ENCODE peak calls at places on chromosomes 12 and 14, in nine cellular contexts. One of them, this sample, is unnamed.
A peak's percentile ranks its signal among the peaks of the same experiment; 100 is the strongest.

GRCh38 chr12:107373238-107373809 is 280.0 kb upstream of the CRY1 start:
- DNase-seq in GM12891: no peak
- DNase-seq in NCI-H1694 treated with DMSO at 0.1 percent for 48 hours: no peak
- DNase-seq in activated CD4-positive, alpha-beta T cell treated with anti-CD3 and anti-CD28 coated beads, Interleukin-2, amount 50 U/mL, for 48 hours: no peak
- DNase-seq in cardiac muscle cell: no peak
- DNase-seq in ELF-1: no peak
- DNase-seq in stimulated activated CD4-positive, alpha-beta T cell treated with anti-CD3 and anti-CD28 coated beads, Interleukin-1b, Interleukin-23, amount 100 ng/mL, for 1 hour: no peak
- DNase-seq in NCI-H146: no peak
- DNase-seq in IMR-90: no peak
- DNase-seq in this sample: no peak

GRCh38 chr12:27545666-27546065 is 21.7 kb downstream of the PPFIBP1 start:
- DNase-seq in GM12891: no peak
- DNase-seq in NCI-H1694 treated with DMSO at 0.1 percent for 48 hours: no peak
- DNase-seq in activated CD4-positive, alpha-beta T cell treated with anti-CD3 and anti-CD28 coated beads, Interleukin-2, amount 50 U/mL, for 48 hours: no peak
- DNase-seq in cardiac muscle cell: no peak
- DNase-seq in ELF-1: no peak
- DNase-seq in stimulated activated CD4-positive, alpha-beta T cell treated with anti-CD3 and anti-CD28 coated beads, Interleukin-1b, Interleukin-23, amount 100 ng/mL, for 1 hour: no peak
- DNase-seq in NCI-H146: no peak
- DNase-seq in IMR-90: no peak
- DNase-seq in this sample: no peak

GRCh38 chr12:45509187-45509586 is 220.3 kb upstream of the ARID2 start:
- DNase-seq in GM12891: no peak
- DNase-seq in NCI-H1694 treated with DMSO at 0.1 percent for 48 hours: no peak
- DNase-seq in activated CD4-positive, alpha-beta T cell treated with anti-CD3 and anti-CD28 coated beads, Interleukin-2, amount 50 U/mL, for 48 hours: no peak
- DNase-seq in cardiac muscle cell: no peak
- DNase-seq in ELF-1: no peak
- DNase-seq in stimulated activated CD4-positive, alpha-beta T cell treated with anti-CD3 and anti-CD28 coated beads, Interleukin-1b, Interleukin-23, amount 100 ng/mL, for 1 hour: no peak
- DNase-seq in NCI-H146: no peak
- DNase-seq in IMR-90: no peak
- DNase-seq in this sample: no peak

GRCh38 chr12:54341343-54341742 is 16.4 kb downstream of the COPZ1 start:
- DNase-seq in GM12891: no peak
- DNase-seq in NCI-H1694 treated with DMSO at 0.1 percent for 48 hours: peak; percentile 9
- DNase-seq in activated CD4-positive, alpha-beta T cell treated with anti-CD3 and anti-CD28 coated beads, Interleukin-2, amount 50 U/mL, for 48 hours: no peak
- DNase-seq in cardiac muscle cell: no peak
- DNase-seq in ELF-1: no peak
- DNase-seq in stimulated activated CD4-positive, alpha-beta T cell treated with anti-CD3 and anti-CD28 coated beads, Interleukin-1b, Interleukin-23, amount 100 ng/mL, for 1 hour: no peak
- DNase-seq in NCI-H146: no peak
- DNase-seq in IMR-90: no peak
- DNase-seq in this sample: no peak

GRCh38 chr14:92647499-92648279 is 100.7 kb downstream of the LGMN start:
- DNase-seq in GM12891: no peak
- DNase-seq in NCI-H1694 treated with DMSO at 0.1 percent for 48 hours: no peak
- DNase-seq in activated CD4-positive, alpha-beta T cell treated with anti-CD3 and anti-CD28 coated beads, Interleukin-2, amount 50 U/mL, for 48 hours: no peak
- DNase-seq in cardiac muscle cell: peak; percentile 47
- DNase-seq in ELF-1: no peak
- DNase-seq in stimulated activated CD4-positive, alpha-beta T cell treated with anti-CD3 and anti-CD28 coated beads, Interleukin-1b, Interleukin-23, amount 100 ng/mL, for 1 hour: no peak
- DNase-seq in NCI-H146: no peak
- DNase-seq in IMR-90: peak; percentile 59
- DNase-seq in this sample: no peak

GRCh38 chr14:75340921-75341320 is 62.3 kb downstream of the FOS start:
- DNase-seq in GM12891: no peak
- DNase-seq in NCI-H1694 treated with DMSO at 0.1 percent for 48 hours: no peak
- DNase-seq in activated CD4-positive, alpha-beta T cell treated with anti-CD3 and anti-CD28 coated beads, Interleukin-2, amount 50 U/mL, for 48 hours: no peak
- DNase-seq in cardiac muscle cell: peak; percentile 80
- DNase-seq in ELF-1: no peak
- DNase-seq in stimulated activated CD4-positive, alpha-beta T cell treated with anti-CD3 and anti-CD28 coated beads, Interleukin-1b, Interleukin-23, amount 100 ng/mL, for 1 hour: no peak
- DNase-seq in NCI-H146: no peak
- DNase-seq in IMR-90: no peak
- DNase-seq in this sample: no peak

GRCh38 chr14:56136571-56137498 is 18.6 kb downstream of the PELI2 start:
- DNase-seq in GM12891: no peak
- DNase-seq in NCI-H1694 treated with DMSO at 0.1 percent for 48 hours: no peak
- DNase-seq in activated CD4-positive, alpha-beta T cell treated with anti-CD3 and anti-CD28 coated beads, Interleukin-2, amount 50 U/mL, for 48 hours: no peak
- DNase-seq in cardiac muscle cell: no peak
- DNase-seq in ELF-1: no peak
- DNase-seq in stimulated activated CD4-positive, alpha-beta T cell treated with anti-CD3 and anti-CD28 coated beads, Interleukin-1b, Interleukin-23, amount 100 ng/mL, for 1 hour: no peak
- DNase-seq in NCI-H146: no peak
- DNase-seq in IMR-90: peak; percentile 40
- DNase-seq in this sample: no peak

GRCh38 chr12:49066120-49066519 is 3.7 kb downstream of the RHEBL1 start:
- DNase-seq in GM12891: no peak
- DNase-seq in NCI-H1694 treated with DMSO at 0.1 percent for 48 hours: no peak
- DNase-seq in activated CD4-positive, alpha-beta T cell treated with anti-CD3 and anti-CD28 coated beads, Interleukin-2, amount 50 U/mL, for 48 hours: no peak
- DNase-seq in cardiac muscle cell: no peak
- DNase-seq in ELF-1: no peak
- DNase-seq in stimulated activated CD4-positive, alpha-beta T cell treated with anti-CD3 and anti-CD28 coated beads, Interleukin-1b, Interleukin-23, amount 100 ng/mL, for 1 hour: no peak
- DNase-seq in NCI-H146: no peak
- DNase-seq in IMR-90: no peak
- DNase-seq in this sample: no peak

GRCh38 chr12:132190012-132190755 is 45.9 kb downstream of the NOC4L start:
- DNase-seq in GM12891: no peak
- DNase-seq in NCI-H1694 treated with DMSO at 0.1 percent for 48 hours: no peak
- DNase-seq in activated CD4-positive, alpha-beta T cell treated with anti-CD3 and anti-CD28 coated beads, Interleukin-2, amount 50 U/mL, for 48 hours: no peak
- DNase-seq in cardiac muscle cell: no peak
- DNase-seq in ELF-1: peak; percentile 48
- DNase-seq in stimulated activated CD4-positive, alpha-beta T cell treated with anti-CD3 and anti-CD28 coated beads, Interleukin-1b, Interleukin-23, amount 100 ng/mL, for 1 hour: no peak
- DNase-seq in NCI-H146: no peak
- DNase-seq in IMR-90: no peak
- DNase-seq in this sample: no peak

GRCh38 chr12:113252494-113252893 is 31.2 kb downstream of the TPCN1 start:
- DNase-seq in GM12891: no peak
- DNase-seq in NCI-H1694 treated with DMSO at 0.1 percent for 48 hours: peak; percentile 46
- DNase-seq in activated CD4-positive, alpha-beta T cell treated with anti-CD3 and anti-CD28 coated beads, Interleukin-2, amount 50 U/mL, for 48 hours: no peak
- DNase-seq in cardiac muscle cell: no peak
- DNase-seq in ELF-1: no peak
- DNase-seq in stimulated activated CD4-positive, alpha-beta T cell treated with anti-CD3 and anti-CD28 coated beads, Interleukin-1b, Interleukin-23, amount 100 ng/mL, for 1 hour: no peak
- DNase-seq in NCI-H146: no peak
- DNase-seq in IMR-90: no peak
- DNase-seq in this sample: no peak

GRCh38 chr12:39441189-39441962 is 1.5 kb downstream of the KIF21A start:
- DNase-seq in GM12891: no peak
- DNase-seq in NCI-H1694 treated with DMSO at 0.1 percent for 48 hours: no peak
- DNase-seq in activated CD4-positive, alpha-beta T cell treated with anti-CD3 and anti-CD28 coated beads, Interleukin-2, amount 50 U/mL, for 48 hours: no peak
- DNase-seq in cardiac muscle cell: no peak
- DNase-seq in ELF-1: no peak
- DNase-seq in stimulated activated CD4-positive, alpha-beta T cell treated with anti-CD3 and anti-CD28 coated beads, Interleukin-1b, Interleukin-23, amount 100 ng/mL, for 1 hour: no peak
- DNase-seq in NCI-H146: no peak
- DNase-seq in IMR-90: no peak
- DNase-seq in this sample: no peak

GRCh38 chr14:68694516-68695235 is 98.2 kb downstream of the ZFP36L1 start:
- DNase-seq in GM12891: no peak
- DNase-seq in NCI-H1694 treated with DMSO at 0.1 percent for 48 hours: no peak
- DNase-seq in activated CD4-positive, alpha-beta T cell treated with anti-CD3 and anti-CD28 coated beads, Interleukin-2, amount 50 U/mL, for 48 hours: no peak
- DNase-seq in cardiac muscle cell: peak; percentile 89
- DNase-seq in ELF-1: no peak
- DNase-seq in stimulated activated CD4-positive, alpha-beta T cell treated with anti-CD3 and anti-CD28 coated beads, Interleukin-1b, Interleukin-23, amount 100 ng/mL, for 1 hour: no peak
- DNase-seq in NCI-H146: no peak
- DNase-seq in IMR-90: peak; percentile 22
- DNase-seq in this sample: no peak

This sample was measured in NCI-H748 treated with DMSO at 0.1 percent for 48 hours.